ENCODE peak calls at places on chromosomes 12 and 14, in ten cellular contexts. R is DND-41; L is lower lobe of right lung; O is lower leg skin; Z is stimulated activated CD8-positive, alpha-beta memory T cell treated with anti-CD3 and anti-CD28 coated beads, Interleukin-15, amount 100 ng/mL, for 1 hour; V is spleen; N is adipocyte; K is hippocampal formation; C is NCI-H2081; B is left colon. F is an unnamed sample.

GRCh38 chr14:68043752-68044151 is 224.2 kb downstream of the RAD51B start:
- DNase-seq in Z (no peak), V (no peak), O (no peak), C (no peak), R (no peak), K (no peak), B (no peak), L (no peak), N (no peak), F (no peak)

GRCh38 chr12:12474471-12474928 is 88.2 kb downstream of the DUSP16 start:
- DNase-seq in C (no peak), V (no peak), L (no peak), R (no peak), B (no peak), Z (no peak), N (no peak), K (no peak), O (no peak), F (no peak)

GRCh38 chr12:89384050-89384749 is 31.9 kb upstream of the DUSP6 start:
- DNase-seq in C (peak; percentile 58), B (peak; percentile 63), O (no peak), Z (no peak), V (no peak), L (peak; percentile 56), K (peak; percentile 54), R (no peak), N (peak; percentile 95), F (peak; percentile 66)

GRCh38 chr12:1529862-1530591 is 64.4 kb downstream of the FBXL14 start:
- DNase-seq in O (peak; percentile 77), L (no peak), K (no peak), C (no peak), B (no peak), V (no peak), Z (no peak), N (peak; percentile 72), R (no peak), F (no peak)

GRCh38 chr12:992647-993046 is 1.6 kb downstream of the ERC1 start:
- DNase-seq in V (no peak), Z (no peak), R (no peak), B (no peak), K (no peak), C (no peak), N (peak; percentile 15), L (no peak), O (no peak), F (no peak)

GRCh38 chr14:77988096-77988870 is 181.9 kb upstream of the NRXN3 start:
- DNase-seq in R (no peak), Z (no peak), K (no peak), N (no peak), V (no peak), L (no peak), O (no peak), B (no peak), C (no peak), F (no peak)

GRCh38 chr12:77847665-77848431 is 17.2 kb downstream of the NAV3 start:
- DNase-seq in V (no peak), B (no peak), O (no peak), Z (no peak), C (no peak), R (no peak), K (peak; percentile 32), N (peak; percentile 91), L (no peak), F (peak; percentile 87)

GRCh38 chr12:48054955-48055821 is 50.7 kb downstream of the SENP1 start:
- DNase-seq in L (no peak), B (no peak), K (no peak), V (no peak), C (no peak), Z (no peak), O (no peak), N (no peak), R (no peak), F (no peak)

GRCh38 chr14:95264271-95264973 is 55.3 kb downstream of the CLMN start:
- DNase-seq in C (no peak), R (no peak), O (peak; percentile 15), V (no peak), L (no peak), B (no peak), N (no peak), Z (no peak), K (no peak), F (no peak)

GRCh38 chr12:102407776-102408486 is 72.4 kb downstream of the IGF1 start:
- DNase-seq in B (no peak), K (no peak), V (no peak), Z (no peak), R (no peak), L (no peak), N (peak; percentile 13), C (no peak), O (no peak), F (peak; percentile 43)

GRCh38 chr12:6116481-6117021 is 7.9 kb downstream of the VWF start:
- DNase-seq in K (no peak), V (peak; percentile 88), B (no peak), C (no peak), N (no peak), L (no peak), Z (no peak), O (no peak), R (no peak), F (no peak)

GRCh38 chr14:68918612-68919011 is 60.5 kb downstream of the ACTN1 start:
- DNase-seq in C (no peak), K (no peak), V (no peak), R (no peak), Z (no peak), N (no peak), O (no peak), L (no peak), B (no peak), F (no peak)

GRCh38 chr12:34602213-34602940 is 580.1 kb downstream of the ALG10 start:
- DNase-seq in O (no peak), Z (no peak), N (no peak), L (peak; percentile 12), C (no peak), V (peak; percentile 30), B (no peak), R (no peak), K (no peak), F (no peak)

GRCh38 chr14:53925201-53925766 is 31.3 kb downstream of the BMP4 start:
- DNase-seq in K (no peak), R (no peak), N (peak; percentile 80), V (no peak), C (no peak), Z (no peak), O (no peak), L (no peak), B (no peak), F (no peak)

GRCh38 chr12:112182499-112182898 is 57.1 kb downstream of the TRAFD1 start:
- DNase-seq in L (no peak), Z (no peak), R (no peak), O (no peak), K (peak; percentile 98), N (no peak), C (no peak), V (peak; percentile 55), B (no peak), F (no peak)